ENCODE peak calls at places on chromosomes 12 and 14, in ten cellular contexts. E is Ammon's horn; H is NCI-H2029 treated with DMSO at 0.1 percent for 48 hours; Q is iris pigment epithelial cell; I is T follicular helper cell; V is A549; T is HuH-7.5; X is stimulated activated CD8-positive, alpha-beta memory T cell treated with anti-CD3 and anti-CD28 coated beads, Interleukin-12 subunit alpha, Interleukin-12 subunit beta, amount 100 ng/mL, for 4 hours; D is dorsolateral prefrontal cortex; U is lower leg skin. N is an unnamed sample.

GRCh38 chr12:109723311-109723791 is 9.7 kb downstream of the FAM222A start:
- DNase-seq in Q (no peak), X (no peak), D (peak), E (peak), T (no peak), U (no peak), H (peak), I (no peak), V (no peak), N (no peak)

GRCh38 chr12:85877459-85877858 is 3.4 kb downstream of the NTS start:
- DNase-seq in H (no peak), I (no peak), Q (no peak), D (no peak), E (no peak), T (no peak), X (no peak), U (no peak), V (no peak), N (no peak)

GRCh38 chr14:103131580-103131979 is 8.3 kb downstream of the TNFAIP2 start:
- DNase-seq in D (no peak), I (no peak), T (no peak), U (no peak), V (no peak), X (no peak), E (no peak), Q (no peak), H (no peak), N (no peak)

GRCh38 chr12:19480459-19480858 is 41.2 kb downstream of the AEBP2 start:
- DNase-seq in U (no peak), Q (no peak), H (no peak), D (no peak), T (no peak), V (no peak), E (no peak), I (no peak), X (no peak), N (no peak)

GRCh38 chr12:19273482-19274330 is 144.2 kb downstream of the PLEKHA5 start:
- DNase-seq in U (peak), T (peak), D (no peak), E (peak), X (peak), H (peak), I (peak), V (peak), Q (peak), N (peak)

GRCh38 chr12:126551882-126552281 is 1486.6 kb downstream of the AACS start:
- DNase-seq in Q (no peak), U (no peak), X (no peak), T (no peak), H (no peak), V (no peak), E (no peak), D (no peak), I (no peak), N (no peak)

GRCh38 chr12:92561543-92561899 is 141.3 kb upstream of the PLEKHG7 start:
- DNase-seq in U (no peak), H (peak), E (peak), X (no peak), D (peak), Q (peak), I (no peak), T (no peak), V (no peak), N (no peak)

GRCh38 chr14:97177635-97178034 is 380.5 kb downstream of the VRK1 start:
- DNase-seq in Q (no peak), I (no peak), H (no peak), U (no peak), D (no peak), V (no peak), X (no peak), E (no peak), T (no peak), N (no peak)

GRCh38 chr12:11702959-11703358 is 53.5 kb downstream of the ETV6 start:
- DNase-seq in H (no peak), Q (no peak), I (no peak), D (no peak), X (no peak), E (no peak), T (no peak), U (no peak), V (no peak), N (no peak)

GRCh38 chr12:20646239-20646827 is 48.8 kb upstream of the SLCO1C1 start:
- DNase-seq in X (no peak), V (peak), T (peak), U (no peak), E (peak), D (no peak), Q (peak), H (no peak), I (no peak), N (no peak)

GRCh38 chr12:121124402-121125109 is 8.1 kb upstream of the P2RX7 start:
- DNase-seq in H (no peak), U (no peak), E (no peak), I (no peak), X (no peak), D (no peak), T (peak), V (peak), Q (peak), N (no peak)

GRCh38 chr14:56562883-56563282 is 16.7 kb upstream of the TMEM260 start:
- DNase-seq in D (no peak), V (no peak), U (no peak), I (no peak), Q (no peak), H (no peak), E (no peak), X (no peak), T (no peak), N (no peak)